ENCODE peak calls at places on chromosomes 3 and 15, in eight cellular contexts. V, X, M, R, T, S, A and L are unnamed samples.

GRCh38 chr3:52268036-52268435 is 10.4 kb downstream of the WDR82 start:
- DNase-seq in V (no peak), X (no peak), M (no peak), R (no peak), T (no peak), S (no peak), A (no peak), L (no peak)

GRCh38 chr3:152021951-152022461 is 148.6 kb downstream of the SUCNR1 start:
- DNase-seq in V (no peak), X (no peak), M (no peak), R (no peak), T (no peak), S (peak; percentile 21), A (no peak), L (no peak)

GRCh38 chr3:155241559-155241958 is 51.9 kb downstream of the STRIT1 start:
- DNase-seq in V (no peak), X (no peak), M (no peak), R (no peak), T (no peak), S (no peak), A (no peak), L (no peak)

GRCh38 chr15:39939487-39940452 is 5.9 kb downstream of the EIF2AK4 start:
- DNase-seq in V (no peak), X (no peak), M (no peak), R (no peak), T (no peak), S (no peak), A (no peak), L (no peak)

GRCh38 chr3:147361671-147362420 is 44.5 kb downstream of the ZIC4 start:
- DNase-seq in V (peak; percentile 39), X (no peak), M (no peak), R (no peak), T (no peak), S (peak; percentile 62), A (no peak), L (peak; percentile 39)

GRCh38 chr15:61759639-61760038 is 300.6 kb downstream of the VPS13C start:
- DNase-seq in V (no peak), X (no peak), M (no peak), R (no peak), T (no peak), S (no peak), A (no peak), L (no peak)

GRCh38 chr3:133376805-133377204 is 23.1 kb upstream of the BFSP2 start:
- DNase-seq in V (no peak), X (no peak), M (no peak), R (no peak), T (no peak), S (peak; percentile 10), A (no peak), L (no peak)

GRCh38 chr3:4376499-4376898 is 73.3 kb downstream of the SETMAR start:
- DNase-seq in V (no peak), X (no peak), M (no peak), R (no peak), T (no peak), S (no peak), A (no peak), L (peak; percentile 20)

GRCh38 chr3:189780556-189781270 is 149.5 kb downstream of the TP63 start:
- DNase-seq in V (no peak), X (no peak), M (no peak), R (no peak), T (no peak), S (no peak), A (no peak), L (no peak)

GRCh38 chr15:100234158-100235029 is 107.4 kb downstream of the ADAMTS17 start:
- DNase-seq in V (peak; percentile 21), X (no peak), M (no peak), R (no peak), T (no peak), S (no peak), A (no peak), L (no peak)

GRCh38 chr15:71060983-71061382 is 54.3 kb upstream of the THSD4 start:
- DNase-seq in V (no peak), X (no peak), M (no peak), R (no peak), T (no peak), S (no peak), A (no peak), L (no peak)

GRCh38 chr3:115325539-115325938 is 178.5 kb upstream of the ZBTB20 start:
- DNase-seq in V (no peak), X (no peak), M (no peak), R (no peak), T (no peak), S (peak; percentile 15), A (no peak), L (peak; percentile 7)

GRCh38 chr3:99356681-99357080 is 281.7 kb upstream of the COL8A1 start:
- DNase-seq in V (no peak), X (no peak), M (no peak), R (no peak), T (no peak), S (no peak), A (no peak), L (no peak)

GRCh38 chr3:42229266-42229941 is 36.6 kb downstream of the CCK start:
- DNase-seq in V (no peak), X (no peak), M (no peak), R (no peak), T (no peak), S (no peak), A (no peak), L (no peak)

GRCh38 chr3:15822281-15822680 is 24.5 kb upstream of the ANKRD28 start:
- DNase-seq in V (no peak), X (no peak), M (no peak), R (no peak), T (no peak), S (no peak), A (no peak), L (no peak)

GRCh38 chr3:45208587-45208986 is 17.5 kb downstream of the TMEM158 start:
- DNase-seq in V (no peak), X (no peak), M (no peak), R (no peak), T (no peak), S (no peak), A (no peak), L (no peak)

GRCh38 chr3:60497922-60498321 is 753.3 kb downstream of the FHIT start:
- DNase-seq in V (no peak), X (no peak), M (no peak), R (no peak), T (no peak), S (no peak), A (no peak), L (no peak)

GRCh38 chr3:131174752-131175151 is 148.1 kb downstream of the NEK11 start:
- DNase-seq in V (no peak), X (no peak), M (no peak), R (no peak), T (no peak), S (no peak), A (no peak), L (no peak)

GRCh38 chr3:66403268-66403990 is 97.4 kb downstream of the LRIG1 start:
- DNase-seq in V (no peak), X (no peak), M (no peak), R (peak; percentile 83), T (no peak), S (no peak), A (no peak), L (no peak)

GRCh38 chr3:44185396-44185915 is 56.2 kb upstream of the TOPAZ1 start:
- DNase-seq in V (no peak), X (no peak), M (no peak), R (no peak), T (no peak), S (no peak), A (no peak), L (no peak)

GRCh38 chr3:44186111-44186672 is 55.5 kb upstream of the TOPAZ1 start:
- DNase-seq in V (no peak), X (no peak), M (no peak), R (no peak), T (no peak), S (no peak), A (no peak), L (no peak)

GRCh38 chr3:44184319-44184953 is 57.2 kb upstream of the TOPAZ1 start:
- DNase-seq in V (peak; percentile 49), X (no peak), M (no peak), R (no peak), T (no peak), S (peak; percentile 9), A (no peak), L (no peak)

DNA sequence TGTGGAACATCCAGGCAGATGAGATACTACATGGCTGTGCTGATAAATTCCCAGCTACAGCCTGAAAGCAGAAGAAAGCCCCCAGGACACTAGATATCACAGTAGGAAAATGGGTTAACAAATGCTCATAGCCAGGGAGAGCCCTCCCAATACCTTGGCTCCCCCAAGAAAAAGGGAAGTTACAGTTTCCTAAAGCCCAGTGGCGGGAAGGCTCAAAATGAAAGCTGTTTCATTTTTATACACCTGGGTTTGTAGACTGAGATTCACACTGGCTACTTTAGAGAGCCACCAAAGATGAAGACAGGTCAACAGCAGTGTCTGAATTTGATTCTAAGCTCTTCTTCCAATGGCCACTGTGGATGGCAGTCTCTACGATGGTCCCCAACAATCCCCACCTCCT is 55.0 kb upstream of the TOPAZ1 start:
- DNase-seq in V (no peak), X (no peak), M (no peak), R (no peak), T (no peak), S (no peak), A (no peak), L (no peak)
- TF ChIP-seq POLR2A in V (no peak), X (no peak), M (no peak), R (no peak), T (no peak), S (no peak), A (no peak), L (no peak)

GRCh38 chr3:14562441-14562840 is 22.3 kb upstream of the GRIP2 start:
- DNase-seq in V (no peak), X (no peak), M (no peak), R (no peak), T (no peak), S (no peak), A (no peak), L (no peak)
- TF ChIP-seq POLR2A in V (no peak), X (no peak), M (no peak), R (no peak), T (no peak), S (no peak), A (no peak), L (no peak)

GRCh38 chr3:143627336-143627735 is 220.9 kb downstream of the SLC9A9 start:
- DNase-seq in V (no peak), X (no peak), M (no peak), R (no peak), T (no peak), S (no peak), A (no peak), L (no peak)
- TF ChIP-seq POLR2A in V (no peak), X (no peak), M (no peak), R (no peak), T (no peak), S (no peak), A (no peak), L (no peak)

GRCh38 chr3:48663489-48664312 is 1.0 kb upstream of the CELSR3 start:
- DNase-seq in V (peak; percentile 97), X (peak; percentile 93), M (peak; percentile 89), R (peak; percentile 97), T (peak; percentile 63), S (peak; percentile 97), A (peak; percentile 90), L (peak; percentile 99)
- TF ChIP-seq POLR2A in V (peak; percentile 64), X (no peak), M (no peak), R (no peak), T (no peak), S (peak; percentile 81), A (peak; percentile 62), L (peak; percentile 59)

GRCh38 chr15:67062365-67062985 is 2.9 kb upstream of the SMAD3 start:
- DNase-seq in V (peak; percentile 25), X (no peak), M (no peak), R (no peak), T (no peak), S (no peak), A (no peak), L (no peak)
- TF ChIP-seq POLR2A in V (no peak), X (no peak), M (no peak), R (no peak), T (no peak), S (no peak), A (no peak), L (no peak)